ENCODE peak calls at places on chromosomes 7 and 10, in five cellular contexts. S is IMR-90, W is neuronal stem cell, C is H1, E is H9. U is an unnamed sample. For H3K9me3, the result is how much of the 10 kb centered on the place peaks cover.

GRCh38 chr10:124935946-124936345 is 6.0 kb upstream of the ZRANB1 start:
- DNase-seq in S (peak), W (no peak), C (no peak), E (no peak), U (peak)

GRCh38 chr7:150400779-150401423 is 21.8 kb downstream of the ZNF775 start:
- DNase-seq in S (no peak), W (no peak), C (no peak), E (peak), U (no peak)

GRCh38 chr7:1549357-1550004 is 6.5 kb downstream of the TMEM184A start:
- DNase-seq in S (no peak), W (no peak), C (no peak), E (no peak), U (peak)

GRCh38 chr10:124356706-124357582 is 61.8 kb downstream of the OAT start:
- DNase-seq in S (no peak), W (no peak), C (no peak), E (peak), U (no peak)

GRCh38 chr10:14356921-14357320 is 26.2 kb upstream of the FRMD4A start:
- DNase-seq in S (peak), W (no peak), C (no peak), E (no peak), U (no peak)

GRCh38 chr7:19932549-19933249 is 159.3 kb upstream of the TMEM196 start:
- DNase-seq in S (no peak), W (no peak), C (no peak), E (no peak), U (no peak)

GRCh38 chr7:8443871-8444756 is 10.7 kb downstream of the NXPH1 start:
- DNase-seq in S (no peak), W (no peak), C (no peak), E (peak), U (peak)

GRCh38 chr10:97234403-97234802 is 48.6 kb upstream of the SLIT1 start:
- DNase-seq in S (peak), W (peak), C (no peak), E (no peak), U (peak)

GRCh38 chr7:80428161-80429054 is 83.5 kb downstream of the GNAT3 start:
- DNase-seq in S (peak), W (peak), C (no peak), E (peak), U (peak)

GRCh38 chr10:49762566-49762877 is 399 bp upstream of the OGDHL start:
- DNase-seq in S (no peak), W (no peak), C (no peak), E (no peak), U (no peak)

GRCh38 chr7:127393370-127394058 is 1.0 kb upstream of the ZNF800 start:
- DNase-seq in S (no peak), W (peak), C (no peak), E (peak), U (peak)

GRCh38 chr7:5424689-5425506 is 1.3 kb upstream of the TNRC18 start:
- DNase-seq in S (peak), W (no peak), C (no peak), E (no peak), U (peak)

GRCh38 chr7:144997516-144997915 is 161.7 kb upstream of the TPK1 start:
- DNase-seq in S (no peak), W (no peak), C (no peak), E (no peak), U (no peak)

GRCh38 chr10:22824984-22825383 is 102.9 kb upstream of the ARMC3 start:
- DNase-seq in S (peak), W (no peak), C (no peak), E (no peak), U (peak)

GRCh38 chr10:72320676-72321247 is 34.0 kb downstream of the DNAJB12 start:
- DNase-seq in S (peak), W (no peak), C (peak), E (peak), U (peak)

GRCh38 chr7:158734861-158735260 is 30.3 kb upstream of the NCAPG2 start:
- DNase-seq in S (peak), W (no peak), C (no peak), E (no peak), U (peak)

GRCh38 chr10:69715156-69715898 is 85.3 kb downstream of the FAM241B start:
- DNase-seq in S (peak), W (no peak), C (no peak), E (no peak), U (peak)

GRCh38 chr7:47482013-47482761 is 99.7 kb downstream of the TNS3 start:
- DNase-seq in S (peak), W (no peak), C (no peak), E (no peak), U (peak)
- H3K4ac ChIP-seq in S (peak), W (no peak), C (no peak), E (no peak), U (peak)

GRCh38 chr10:130050721-130051120 is 59.9 kb downstream of the C10orf143 start:
- DNase-seq in S (no peak), W (no peak), C (no peak), E (no peak), U (no peak)

GRCh38 chr10:130050008-130050407 is 60.6 kb downstream of the C10orf143 start:
- DNase-seq in S (no peak), W (no peak), C (no peak), E (no peak), U (no peak)

GRCh38 chr10:130053561-130053960 is 57.1 kb downstream of the C10orf143 start:
- DNase-seq in S (no peak), W (no peak), C (no peak), E (no peak), U (no peak)

GRCh38 chr10:130054021-130054420 is 56.6 kb downstream of the C10orf143 start:
- DNase-seq in S (no peak), W (no peak), C (no peak), E (no peak), U (no peak)

GRCh38 chr10:130052193-130052592 is 58.4 kb downstream of the C10orf143 start:
- DNase-seq in S (no peak), W (no peak), C (no peak), E (no peak), U (no peak)
- H3K9me3 ChIP-seq in S (under half), W (under half), C (under half), E (under half), U (under half)

GRCh38 chr10:10804061-10804460 is 213.6 kb upstream of the CELF2 start:
- DNase-seq in S (no peak), W (no peak), C (no peak), E (no peak), U (no peak)
- H3K18ac ChIP-seq in S (no peak), W (no peak), C (no peak), E (no peak), U (no peak)

GRCh38 chr10:95655571-95656290 is 780 bp downstream of the ALDH18A1 start:
- DNase-seq in S (peak), W (peak), C (no peak), E (no peak), U (peak)
- H3K4ac ChIP-seq in S (peak), W (peak), C (no peak), E (no peak), U (peak)

DNA sequence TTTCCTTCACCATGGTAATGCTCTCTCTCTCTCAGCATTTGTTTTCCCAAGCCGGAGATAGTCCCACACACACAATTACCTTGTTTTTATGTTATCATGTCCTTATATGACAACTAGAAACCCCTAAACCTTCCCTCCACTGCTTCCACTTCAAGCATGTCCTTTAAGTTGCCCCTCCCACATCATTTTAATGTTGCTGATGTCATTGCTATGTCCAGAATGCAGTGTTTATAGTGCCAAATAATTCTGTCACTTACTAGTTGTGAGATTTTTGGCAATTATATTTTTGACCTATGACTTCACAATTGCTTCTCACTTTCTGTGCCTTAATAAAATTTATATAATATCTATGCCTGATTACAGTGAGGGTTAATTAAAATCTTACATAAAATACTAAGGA is 645.9 kb downstream of the XPNPEP1 start:
- DNase-seq in S (peak), W (no peak), C (no peak), E (no peak), U (no peak)
- H3K9me3 ChIP-seq in S (under half), W (under half), C (under half), E (under half), U (under half)

DNA sequence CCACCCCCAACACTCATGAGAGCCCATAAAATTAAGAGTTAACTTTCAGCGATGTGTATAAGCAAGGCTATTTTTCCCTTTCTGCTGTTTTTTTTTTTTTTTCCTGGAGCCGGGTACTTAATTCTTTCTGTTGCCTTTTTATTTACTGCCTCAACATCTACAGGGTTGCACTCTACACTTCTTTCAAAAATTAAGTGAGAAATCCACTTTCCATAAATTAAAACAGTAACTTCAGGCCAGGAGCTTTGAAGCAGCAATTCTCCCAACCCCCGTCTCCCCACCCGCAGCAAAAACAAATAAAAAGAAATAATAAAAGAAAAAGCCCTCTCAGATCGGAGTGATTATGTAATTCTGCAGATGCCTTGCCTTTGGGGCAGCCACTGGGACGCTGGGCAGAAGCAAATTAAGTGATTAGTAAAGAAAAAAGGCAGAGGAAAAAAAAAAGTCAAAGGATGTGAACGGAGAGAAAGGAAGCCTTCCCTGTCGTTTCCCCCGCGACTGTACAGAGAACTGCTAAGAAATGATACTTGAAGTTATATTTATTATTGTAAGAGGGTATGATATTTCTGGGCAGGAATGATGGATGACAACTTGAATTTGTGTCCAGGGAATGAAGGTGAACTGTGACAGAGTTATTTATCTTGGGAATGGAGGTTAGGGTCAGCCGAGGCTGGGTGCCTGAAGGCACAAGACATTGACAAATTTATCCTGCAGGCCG is 603.7 kb downstream of the LRMDA start:
- DNase-seq in S (no peak), W (no peak), C (no peak), E (no peak), U (no peak)
- H3K18ac ChIP-seq in S (no peak), W (no peak), C (no peak), E (no peak), U (peak)

DNA sequence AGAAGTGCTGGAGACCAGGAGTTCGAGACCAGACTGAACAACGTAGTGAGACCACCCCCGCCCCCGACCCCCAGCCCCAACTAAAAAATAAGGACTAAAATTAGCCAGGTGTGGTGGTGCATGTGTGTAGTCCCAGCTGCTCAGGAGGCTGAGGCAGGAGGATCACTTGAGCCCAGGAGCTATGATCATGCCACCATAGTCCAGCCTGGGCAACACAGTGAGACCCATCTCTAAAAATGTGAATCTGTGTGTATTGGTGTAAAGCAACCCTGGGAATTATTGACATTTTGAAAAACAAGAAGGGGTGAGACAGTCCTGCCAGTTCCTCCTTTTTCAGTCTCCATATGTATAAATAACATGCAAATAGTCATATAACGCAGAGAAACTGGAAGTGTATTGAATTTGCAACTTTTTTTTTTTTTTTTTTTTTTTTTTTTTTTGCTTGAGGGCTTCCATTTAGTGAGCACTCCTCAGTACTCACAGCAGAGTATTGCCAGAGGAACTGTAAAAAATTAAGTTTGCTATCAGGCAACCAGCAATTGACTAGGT is 3.4 kb upstream of the ITGB1 start:
- DNase-seq in S (no peak), W (no peak), C (no peak), E (no peak), U (no peak)
- H3K4ac ChIP-seq in S (peak), W (no peak), C (no peak), E (no peak), U (no peak)

DNA sequence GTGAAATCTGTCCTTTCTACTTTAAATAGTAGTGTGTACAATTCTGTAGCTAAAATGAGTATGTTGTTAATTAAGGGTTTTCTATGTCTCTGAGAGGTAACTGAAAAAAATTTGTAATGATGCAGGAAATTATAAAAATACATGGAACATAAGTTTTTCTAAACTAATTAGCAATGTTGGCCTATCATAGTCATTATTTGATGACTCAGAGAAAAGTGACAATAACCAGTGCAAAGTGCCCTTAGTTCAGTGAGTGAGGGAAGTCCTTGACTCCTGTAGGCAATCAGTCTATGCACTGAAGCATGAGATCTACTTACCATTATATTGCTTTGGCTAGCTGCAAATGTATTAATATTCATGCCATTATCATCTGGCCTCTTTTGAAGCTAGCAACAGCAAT is 40.6 kb downstream of the CCDC172 start:
- DNase-seq in S (no peak), W (no peak), C (no peak), E (no peak), U (no peak)
- H3K9me3 ChIP-seq in S (under half), W (under half), C (under half), E (under half), U (under half)

GRCh38 chr10:136465-136762 is 1.2 kb downstream of the ZMYND11 start:
- DNase-seq in S (no peak), W (no peak), C (no peak), E (no peak), U (no peak)
- H3K18ac ChIP-seq in S (peak), W (peak), C (no peak), E (peak), U (peak)

U was measured in mesenchymal stem cell.